ENCODE peak calls at places on chromosomes 16 and 17, in six cellular contexts. S, R, D, J, F and G are unnamed samples.

GRCh38 chr16:48014349-48015135 is 141.3 kb downstream of the ABCC12 start:
- DNase-seq in R (no peak), J (no peak), S (no peak), F (peak), D (no peak), G (no peak)

GRCh38 chr16:55853114-55853513 is 20.2 kb upstream of the CES1 start:
- DNase-seq in S (peak), R (no peak), F (no peak), J (no peak), D (no peak), G (no peak)

GRCh38 chr17:17494499-17495447 is 1.4 kb downstream of the RASD1 start:
- DNase-seq in D (no peak), S (no peak), R (peak), F (peak), J (peak), G (peak)

GRCh38 chr17:45867702-45868101 is 23.0 kb downstream of the SPPL2C start:
- DNase-seq in F (peak), J (no peak), D (no peak), S (no peak), R (no peak), G (no peak)

GRCh38 chr16:81904320-81904719 is 107.0 kb downstream of the SDR42E1 start:
- DNase-seq in D (no peak), R (no peak), J (no peak), S (no peak), F (peak), G (no peak)

GRCh38 chr17:78957076-78957475 is 22.6 kb downstream of the LGALS3BP start:
- DNase-seq in J (no peak), R (no peak), S (no peak), F (peak), D (no peak), G (no peak)

GRCh38 chr17:2083613-2084128 is 28.8 kb downstream of the HIC1 start:
- DNase-seq in R (no peak), J (no peak), D (no peak), F (peak), S (no peak), G (no peak)

GRCh38 chr16:28192811-28193529 is 18.8 kb downstream of the XPO6 start:
- DNase-seq in R (no peak), J (peak), F (no peak), S (no peak), D (peak), G (no peak)

GRCh38 chr17:67696853-67697505 is 20.8 kb upstream of the NOL11 start:
- DNase-seq in S (no peak), D (no peak), R (peak), J (no peak), F (no peak), G (no peak)

GRCh38 chr17:29112780-29113295 is 67.4 kb downstream of the MYO18A start:
- DNase-seq in D (no peak), R (peak), S (no peak), F (peak), J (no peak), G (peak)

GRCh38 chr17:81295031-81295677 is at the start of gene SLC38A10:
- DNase-seq in R (peak), F (peak), D (peak), J (peak), S (peak), G (peak)

GRCh38 chr17:40366861-40367518 is 2.5 kb upstream of the GJD3 start:
- DNase-seq in J (no peak), F (peak), D (no peak), R (no peak), S (no peak), G (no peak)

GRCh38 chr16:4825196-4825595 is 21.9 kb downstream of the GLYR1 start:
- DNase-seq in F (no peak), S (no peak), D (no peak), R (no peak), J (no peak), G (no peak)

GRCh38 chr17:2796164-2797140 is at the start of gene RAP1GAP2:
- DNase-seq in D (peak), S (no peak), F (peak), R (no peak), J (peak), G (peak)

GRCh38 chr17:47636273-47637030 is 13.3 kb upstream of the KPNB1 start:
- DNase-seq in F (no peak), R (no peak), S (no peak), D (no peak), J (no peak), G (no peak)

GRCh38 chr16:47965439-47965838 is 190.4 kb downstream of the ABCC12 start:
- DNase-seq in D (no peak), J (no peak), F (no peak), R (peak), S (no peak), G (no peak)

GRCh38 chr16:13883881-13884280 is 36.1 kb upstream of the ERCC4 start:
- DNase-seq in F (no peak), R (no peak), D (no peak), S (peak), J (no peak), G (no peak)

GRCh38 chr17:42744806-42745617 is at the start of gene EZH1:
- DNase-seq in F (peak), D (peak), R (peak), S (peak), J (peak), G (peak)

GRCh38 chr16:28029387-28030002 is 34.0 kb downstream of the GSG1L start:
- DNase-seq in D (no peak), R (no peak), S (no peak), J (no peak), F (no peak), G (no peak)

GRCh38 chr16:7246578-7246977 is 86.1 kb upstream of the RBFOX1 start:
- DNase-seq in F (no peak), J (no peak), R (no peak), S (no peak), D (no peak), G (no peak)

GRCh38 chr16:252366-253337 is 18.0 kb downstream of the FAM234A start:
- DNase-seq in J (peak), F (no peak), R (no peak), D (no peak), S (no peak), G (no peak)

GRCh38 chr16:86405319-86405718 is 105.0 kb upstream of the FOXF1 start:
- DNase-seq in J (no peak), F (no peak), S (no peak), R (no peak), D (no peak), G (no peak)

GRCh38 chr17:39792523-39793221 is 54.9 kb downstream of the GRB7 start:
- DNase-seq in D (no peak), S (no peak), F (no peak), J (no peak), R (no peak), G (no peak)

GRCh38 chr17:9273334-9274118 is 252.2 kb downstream of the NTN1 start:
- DNase-seq in S (no peak), J (no peak), R (no peak), F (peak), D (no peak), G (no peak)

GRCh38 chr17:34393401-34393800 is 30.4 kb upstream of the CCL1 start:
- DNase-seq in R (peak), J (no peak), S (no peak), F (no peak), D (no peak), G (no peak)